ENCODE peak calls at places on chromosome 4, in four cellular contexts. S is stimulated activated CD8-positive, alpha-beta memory T cell treated with anti-CD3 and anti-CD28 coated beads, Interleukin-15, amount 100 ng/mL, for 24 hours; Q is GM04504; T is HFF-Myc. U is an unnamed sample.

GRCh38 chr4:140654516-140654855 is 85.7 kb upstream of the UCP1 start:
- DNase-seq in S (no peak), Q (no peak), T (no peak), U (no peak)

GRCh38 chr4:78922207-78922606 is 17.0 kb downstream of the PAQR3 start:
- DNase-seq in S (no peak), Q (peak), T (no peak), U (peak)

GRCh38 chr4:6527259-6527658 is 47.7 kb upstream of the MAN2B2 start:
- DNase-seq in S (no peak), Q (no peak), T (no peak), U (no peak)

GRCh38 chr4:184845367-184846011 is 19.7 kb upstream of the ACSL1 start:
- DNase-seq in S (no peak), Q (peak), T (no peak), U (peak)

GRCh38 chr4:122152699-122153328 is 683 bp downstream of the BLTP1 start:
- DNase-seq in S (peak), Q (no peak), T (no peak), U (peak)

GRCh38 chr4:8832130-8832930 is 39.3 kb downstream of the HMX1 start:
- DNase-seq in S (no peak), Q (no peak), T (peak), U (no peak)

GRCh38 chr4:122705035-122705434 is 27.5 kb upstream of the BBS12 start:
- DNase-seq in S (no peak), Q (no peak), T (no peak), U (no peak)

GRCh38 chr4:1583859-1584258 is 100.3 kb downstream of the FAM53A start:
- DNase-seq in S (no peak), Q (no peak), T (no peak), U (no peak)

GRCh38 chr4:185127021-185127925 is 15.8 kb upstream of the SLC25A4 start:
- DNase-seq in S (no peak), Q (no peak), T (no peak), U (no peak)

GRCh38 chr4:91965166-91965565 is 338.6 kb upstream of the GRID2 start:
- DNase-seq in S (no peak), Q (no peak), T (no peak), U (no peak)

GRCh38 chr4:189206953-189207352 is 733.7 kb upstream of the FRG1 start:
- DNase-seq in S (no peak), Q (no peak), T (no peak), U (no peak)

GRCh38 chr4:102387552-102388150 is 42.4 kb upstream of the SLC39A8 start:
- DNase-seq in S (no peak), Q (no peak), T (no peak), U (no peak)

GRCh38 chr4:3290476-3290875 is 2.3 kb upstream of the RGS12 start:
- DNase-seq in S (no peak), Q (no peak), T (no peak), U (no peak)

GRCh38 chr4:159197260-159197884 is 94.5 kb downstream of the RAPGEF2 start:
- DNase-seq in S (no peak), Q (no peak), T (no peak), U (no peak)

GRCh38 chr4:158209825-158210807 is at the start of gene TMEM144:
- DNase-seq in S (peak), Q (peak), T (peak), U (peak)

GRCh38 chr4:168724960-168725359 is 228.1 kb downstream of the PALLD start:
- DNase-seq in S (no peak), Q (no peak), T (no peak), U (no peak)

GRCh38 chr4:129218897-129219296 is 122.9 kb downstream of the C4orf33 start:
- DNase-seq in S (no peak), Q (no peak), T (no peak), U (no peak)

GRCh38 chr4:51894246-51894645 is 51.3 kb downstream of the DCUN1D4 start:
- DNase-seq in S (no peak), Q (peak), T (no peak), U (peak)

GRCh38 chr4:121784975-121785374 is 16.1 kb upstream of the EXOSC9 start:
- DNase-seq in S (no peak), Q (peak), T (no peak), U (peak)

GRCh38 chr4:164021947-164022346 is 527.5 kb downstream of the TMA16 start:
- DNase-seq in S (no peak), Q (no peak), T (no peak), U (no peak)

GRCh38 chr4:128803783-128804182 is 5.7 kb upstream of the JADE1 start:
- DNase-seq in S (no peak), Q (no peak), T (no peak), U (no peak)

GRCh38 chr4:7491915-7492314 is 57.2 kb upstream of the PSAPL1 start:
- DNase-seq in S (no peak), Q (no peak), T (no peak), U (no peak)

GRCh38 chr4:11647433-11647832 is 218.7 kb upstream of the HS3ST1 start:
- DNase-seq in S (no peak), Q (no peak), T (no peak), U (no peak)

GRCh38 chr4:36226430-36227227 is 17.7 kb downstream of the ARAP2 start:
- DNase-seq in S (no peak), Q (no peak), T (no peak), U (no peak)

GRCh38 chr4:8163026-8163425 is 4.4 kb upstream of the ABLIM2 start:
- DNase-seq in S (no peak), Q (no peak), T (no peak), U (no peak)

GRCh38 chr4:11424000-11424399 is 4.7 kb downstream of the HS3ST1 start:
- DNase-seq in S (no peak), Q (no peak), T (peak), U (no peak)

GRCh38 chr4:9943761-9944160 is 77.5 kb downstream of the SLC2A9 start:
- DNase-seq in S (no peak), Q (no peak), T (no peak), U (no peak)

GRCh38 chr4:87679449-87680169 is 29.5 kb downstream of the DMP1 start:
- DNase-seq in S (no peak), Q (peak), T (peak), U (peak)

U was measured in skeletal muscle cell.